ENCODE peak calls at places on chromosome 19, in seven cellular contexts. H, M, Z, J, Y, P and Q are unnamed samples.

GRCh38 chr19:17376935-17377600 is at the start of gene PLVAP:
- DNase-seq in H (no peak), M (no peak), Z (peak; percentile 69), J (peak; percentile 33), Y (no peak), P (no peak), Q (no peak)

GRCh38 chr19:17605761-17606745 is 50.6 kb downstream of the COLGALT1 start:
- DNase-seq in H (no peak), M (peak; percentile 31), Z (peak; percentile 77), J (peak; percentile 82), Y (peak; percentile 89), P (peak; percentile 56), Q (peak; percentile 91)

GRCh38 chr19:3483226-3483628 is at the start of gene SMIM44:
- DNase-seq in H (no peak), M (no peak), Z (no peak), J (no peak), Y (no peak), P (no peak), Q (no peak)

GRCh38 chr19:33296473-33297060 is 5.8 kb downstream of the CEBPA start:
- DNase-seq in H (peak; percentile 28), M (no peak), Z (no peak), J (no peak), Y (no peak), P (no peak), Q (no peak)

GRCh38 chr19:9008667-9009066 is 1.5 kb downstream of the MUC16 start:
- DNase-seq in H (no peak), M (no peak), Z (no peak), J (no peak), Y (no peak), P (no peak), Q (no peak)

GRCh38 chr19:23774156-23774971 is 15.7 kb upstream of the ZNF681 start:
- DNase-seq in H (no peak), M (no peak), Z (no peak), J (no peak), Y (no peak), P (peak; percentile 25), Q (no peak)

GRCh38 chr19:16684216-16684615 is 23.3 kb downstream of the TMEM38A start:
- DNase-seq in H (no peak), M (no peak), Z (no peak), J (no peak), Y (no peak), P (no peak), Q (no peak)

GRCh38 chr19:15702590-15702930 is 25.3 kb upstream of the OR10H2 start:
- DNase-seq in H (peak; percentile 69), M (peak; percentile 38), Z (peak; percentile 40), J (peak; percentile 74), Y (peak; percentile 23), P (peak; percentile 83), Q (peak; percentile 88)

GRCh38 chr19:50290011-50290410 is 39.2 kb downstream of the KCNC3 start:
- DNase-seq in H (no peak), M (no peak), Z (no peak), J (no peak), Y (no peak), P (no peak), Q (no peak)

GRCh38 chr19:374183-374885 is 29.7 kb upstream of the MIER2 start:
- DNase-seq in H (no peak), M (no peak), Z (no peak), J (no peak), Y (no peak), P (no peak), Q (no peak)

GRCh38 chr19:485583-486236 is 10.6 kb upstream of the MADCAM1 start:
- DNase-seq in H (peak; percentile 64), M (no peak), Z (no peak), J (peak; percentile 63), Y (no peak), P (peak; percentile 66), Q (no peak)

GRCh38 chr19:18542936-18543813 is at the start of gene FKBP8:
- DNase-seq in H (peak; percentile 93), M (peak; percentile 57), Z (peak; percentile 87), J (peak; percentile 96), Y (peak; percentile 95), P (peak; percentile 92), Q (peak; percentile 98)

GRCh38 chr19:3518231-3518630 is 12.1 kb downstream of the FZR1 start:
- DNase-seq in H (no peak), M (no peak), Z (no peak), J (no peak), Y (no peak), P (no peak), Q (no peak)

DNA sequence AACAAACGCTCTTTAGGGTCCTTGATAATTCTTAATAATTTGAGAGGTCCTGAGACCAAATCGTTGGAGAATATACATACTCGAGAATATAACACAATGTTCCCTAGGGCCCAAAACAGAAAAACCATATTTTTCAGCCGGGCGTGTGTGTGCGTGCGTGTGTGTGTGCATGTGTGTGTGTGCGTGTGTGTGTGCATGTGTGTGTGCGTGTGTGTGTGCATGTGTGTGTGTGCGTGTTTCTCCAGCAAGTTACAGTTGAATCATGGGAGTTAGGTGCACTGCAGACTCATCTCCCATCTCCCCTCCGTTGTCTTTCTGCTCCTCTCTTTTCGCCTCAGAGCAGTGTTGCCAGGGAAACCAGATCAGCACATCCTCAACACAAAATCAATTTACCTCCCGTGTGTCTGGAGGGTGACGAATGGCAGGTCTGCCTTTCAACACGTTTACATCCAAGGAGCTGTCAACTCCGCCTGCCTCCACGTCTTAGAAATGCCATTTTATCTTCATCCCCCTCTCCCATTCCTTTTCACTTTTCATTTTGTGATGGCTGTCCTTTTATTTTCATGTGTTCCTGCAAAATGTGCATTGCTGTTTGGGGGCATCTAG is 8.3 kb upstream of the PNMA8B start:
- DNase-seq in H (no peak), M (no peak), Z (no peak), J (no peak), Y (no peak), P (no peak), Q (no peak)
- TF ChIP-seq POLR2A in H (no peak), M (no peak), Z (no peak), J (no peak), Y (no peak), P (no peak), Q (no peak)

GRCh38 chr19:34994643-34995471 is 5.3 kb upstream of the GRAMD1A start:
- DNase-seq in H (peak; percentile 82), M (no peak), Z (peak; percentile 80), J (peak; percentile 87), Y (no peak), P (no peak), Q (peak; percentile 70)
- TF ChIP-seq POLR2A in H (no peak), M (no peak), Z (no peak), J (peak; percentile 30), Y (no peak), P (no peak), Q (no peak)

GRCh38 chr19:14496029-14496848 is at the start of gene GIPC1:
- DNase-seq in H (peak; percentile 98), M (peak; percentile 42), Z (peak; percentile 99), J (peak; percentile 96), Y (peak; percentile 97), P (peak; percentile 92), Q (peak; percentile 95)
- TF ChIP-seq POLR2A in H (no peak), M (peak; percentile 80), Z (no peak), J (peak; percentile 22), Y (peak; percentile 6), P (no peak), Q (peak; percentile 69)

GRCh38 chr19:7632340-7633203 is 947 bp downstream of the PCP2 start:
- DNase-seq in H (no peak), M (no peak), Z (no peak), J (no peak), Y (no peak), P (no peak), Q (no peak)
- TF ChIP-seq POLR2A in H (no peak), M (no peak), Z (no peak), J (no peak), Y (no peak), P (no peak), Q (no peak)

GRCh38 chr19:45382426-45382825 is 12.1 kb upstream of the ERCC2 start:
- DNase-seq in H (no peak), M (no peak), Z (no peak), J (no peak), Y (no peak), P (no peak), Q (no peak)
- TF ChIP-seq POLR2A in H (no peak), M (no peak), Z (no peak), J (no peak), Y (no peak), P (no peak), Q (no peak)

DNA sequence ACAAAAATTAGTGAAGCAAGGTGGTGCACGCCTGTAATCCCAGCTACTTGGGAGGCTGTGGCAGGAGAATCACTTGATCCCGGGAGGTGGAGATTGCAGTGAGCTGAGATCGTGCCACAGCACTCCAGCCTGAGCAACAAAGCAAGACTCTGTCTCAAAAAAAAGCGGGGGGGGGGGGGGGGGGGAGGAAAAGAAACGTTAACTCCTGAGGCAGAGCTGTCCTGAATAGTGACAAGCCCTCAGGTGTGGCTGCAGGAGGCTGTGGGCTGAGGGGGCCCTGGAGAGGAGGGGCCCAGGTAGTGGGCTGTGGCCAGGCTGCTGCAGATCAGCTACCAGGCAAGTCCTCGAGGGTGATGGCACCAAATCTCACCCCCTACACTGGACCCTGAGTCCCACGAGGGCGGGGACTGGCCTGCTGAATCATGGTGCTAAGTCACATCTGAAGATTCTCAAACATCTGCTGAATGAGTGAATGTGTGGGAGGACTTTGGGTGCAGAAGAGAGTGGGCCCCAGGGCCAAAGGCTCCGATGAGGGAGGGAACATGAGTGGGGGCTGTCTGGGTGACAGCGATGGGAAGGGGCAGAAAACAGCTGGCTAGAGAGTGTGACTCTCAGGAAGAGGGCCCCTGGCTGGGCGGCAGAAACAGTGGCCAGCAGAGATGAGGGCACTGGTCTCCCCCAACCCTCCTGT is 24.6 kb upstream of the ATP1A3 start:
- DNase-seq in H (no peak), M (no peak), Z (no peak), J (no peak), Y (no peak), P (no peak), Q (no peak)
- TF ChIP-seq POLR2A in H (no peak), M (no peak), Z (no peak), J (no peak), Y (no peak), P (no peak), Q (no peak)